ENCODE peak calls at places on chromosomes 11 and 22, in five cellular contexts. H, T, S, X and Q are unnamed samples.

GRCh38 chr11:45399166-45399565 is 113.0 kb upstream of the SYT13 start:
- DNase-seq in H (no peak), X (no peak), S (no peak), T (no peak), Q (no peak)

GRCh38 chr22:17121235-17122195 is at the start of gene TMEM121B:
- DNase-seq in X (peak; percentile 15), S (no peak), T (peak; percentile 89), H (peak; percentile 4), Q (peak; percentile 77)

GRCh38 chr11:117334896-117335295 is 7.2 kb downstream of the CEP164 start:
- DNase-seq in H (no peak), S (no peak), T (no peak), X (no peak), Q (no peak)

GRCh38 chr11:45145421-45146071 is 893 bp upstream of the PRDM11 start:
- DNase-seq in T (no peak), S (no peak), X (no peak), H (no peak), Q (peak; percentile 27)

GRCh38 chr22:49024775-49025440 is 802.8 kb downstream of the BRD1 start:
- DNase-seq in X (no peak), T (no peak), S (no peak), H (no peak), Q (no peak)

GRCh38 chr11:61019037-61019817 is 47.7 kb downstream of the CD6 start:
- DNase-seq in S (no peak), H (no peak), X (no peak), T (no peak), Q (no peak)

GRCh38 chr22:35914665-35915476 is 113.8 kb downstream of the RBFOX2 start:
- DNase-seq in H (peak; percentile 82), X (peak; percentile 74), T (peak; percentile 89), S (peak; percentile 40), Q (peak; percentile 84)

GRCh38 chr22:20786048-20786447 is 12.1 kb downstream of the SERPIND1 start:
- DNase-seq in X (no peak), T (no peak), H (no peak), S (no peak), Q (no peak)

GRCh38 chr11:61142424-61142823 is 18.8 kb downstream of the VPS37C start:
- DNase-seq in S (no peak), H (no peak), T (no peak), X (no peak), Q (no peak)

GRCh38 chr22:49321477-49322055 is 506.1 kb downstream of the BRD1 start:
- DNase-seq in T (no peak), X (no peak), H (no peak), S (no peak), Q (no peak)

GRCh38 chr11:13009476-13009920 is 382 bp downstream of the RASSF10 start:
- DNase-seq in X (no peak), S (no peak), T (peak; percentile 49), H (no peak), Q (peak; percentile 33)